ENCODE peak calls at places on chromosome 18, in nine cellular contexts. X is cardiac muscle cell; V is T47D; N is activated CD8-positive, alpha-beta memory T cell treated with anti-CD3 and anti-CD28 coated beads for 24 hours; R is stimulated activated CD8-positive, alpha-beta memory T cell treated with anti-CD3 and anti-CD28 coated beads, Interleukin-2, amount 100 ng/mL, for 1 hour; D is transverse colon; Z is SK-N-SH; F is frontal cortex; A is central memory CD4-positive, alpha-beta T cell. W is an unnamed sample.

GRCh38 chr18:74965682-74966081 is 243.3 kb downstream of the PTGR3 start:
- DNase-seq in Z (no peak), X (no peak), N (no peak), R (no peak), D (no peak), V (no peak), F (no peak), A (no peak), W (no peak)

GRCh38 chr18:23967321-23968089 is 47.0 kb upstream of the TTC39C start:
- DNase-seq in R (no peak), F (no peak), Z (no peak), X (no peak), D (no peak), N (peak; percentile 67), V (no peak), A (no peak), W (no peak)

GRCh38 chr18:58990720-58991119 is 126.0 kb downstream of the ZNF532 start:
- DNase-seq in Z (no peak), D (no peak), N (no peak), R (no peak), V (no peak), X (no peak), F (no peak), A (no peak), W (no peak)

GRCh38 chr18:63181706-63182105 is 137.9 kb downstream of the BCL2 start:
- DNase-seq in R (no peak), D (no peak), A (no peak), Z (no peak), V (no peak), F (no peak), N (no peak), X (no peak), W (no peak)

GRCh38 chr18:72161686-72162085 is 382.5 kb downstream of the CBLN2 start:
- DNase-seq in F (no peak), N (no peak), D (no peak), A (no peak), X (peak; percentile 3), R (no peak), Z (no peak), V (no peak), W (no peak)

GRCh38 chr18:56869189-56869777 is 218.1 kb downstream of the WDR7 start:
- DNase-seq in X (peak; percentile 56), F (no peak), A (peak; percentile 3), Z (peak; percentile 33), V (peak; percentile 63), D (no peak), R (no peak), N (no peak), W (no peak)

GRCh38 chr18:75507636-75508035 is 80.1 kb upstream of the SMIM21 start:
- DNase-seq in D (no peak), V (no peak), Z (no peak), X (no peak), R (no peak), A (no peak), F (no peak), N (no peak), W (no peak)

GRCh38 chr18:73461780-73462059 is 593.9 kb upstream of the NETO1 start:
- DNase-seq in R (no peak), Z (no peak), X (no peak), V (no peak), N (no peak), D (no peak), A (no peak), F (no peak), W (no peak)

GRCh38 chr18:10559566-10560456 is 34.0 kb downstream of the NAPG start:
- DNase-seq in A (no peak), D (no peak), X (no peak), F (no peak), V (no peak), Z (peak; percentile 47), N (peak; percentile 61), R (no peak), W (peak; percentile 21)

GRCh38 chr18:62850619-62851306 is 135.4 kb downstream of the PHLPP1 start:
- DNase-seq in V (no peak), F (no peak), D (no peak), A (no peak), N (no peak), R (no peak), Z (no peak), X (no peak), W (no peak)

GRCh38 chr18:9008709-9009635 is 93.5 kb upstream of the NDUFV2 start:
- DNase-seq in R (no peak), X (no peak), Z (peak; percentile 40), N (no peak), V (no peak), D (no peak), A (no peak), F (no peak), W (no peak)

GRCh38 chr18:75656035-75656434 is 228.5 kb upstream of the SMIM21 start:
- DNase-seq in Z (no peak), D (no peak), V (no peak), N (no peak), A (no peak), F (no peak), X (no peak), R (no peak), W (no peak)

GRCh38 chr18:74541703-74542555 is 7.6 kb downstream of the CNDP1 start:
- DNase-seq in N (peak; percentile 44), D (peak; percentile 48), A (no peak), Z (no peak), F (no peak), X (no peak), R (no peak), V (peak; percentile 44), W (no peak)

GRCh38 chr18:63994783-63995399 is 25.0 kb downstream of the SERPINB8 start:
- DNase-seq in F (peak; percentile 45), N (peak; percentile 68), X (peak; percentile 59), D (peak; percentile 40), V (peak; percentile 66), R (peak; percentile 5), A (peak; percentile 19), Z (peak; percentile 72), W (no peak)

GRCh38 chr18:70931942-70932814 is 643.3 kb downstream of the SOCS6 start:
- DNase-seq in A (no peak), R (no peak), Z (peak; percentile 24), V (peak; percentile 46), N (no peak), F (peak; percentile 18), X (peak; percentile 48), D (no peak), W (no peak)

GRCh38 chr18:31684279-31685096 is at the start of gene B4GALT6:
- DNase-seq in N (peak; percentile 62), A (no peak), V (peak; percentile 9), D (peak; percentile 33), F (peak; percentile 39), X (peak; percentile 75), Z (peak; percentile 83), R (no peak), W (peak; percentile 48)

GRCh38 chr18:53941601-53942335 is 282.7 kb downstream of the MBD2 start:
- DNase-seq in F (no peak), N (no peak), Z (no peak), X (no peak), D (no peak), A (no peak), R (no peak), V (peak; percentile 16), W (no peak)

GRCh38 chr18:42178381-42179080 is 223.5 kb downstream of the PIK3C3 start:
- DNase-seq in A (no peak), V (no peak), Z (no peak), X (no peak), D (no peak), N (no peak), F (no peak), R (no peak), W (no peak)

GRCh38 chr18:66995270-66995669 is 391.4 kb upstream of the CDH19 start:
- DNase-seq in N (no peak), F (no peak), V (no peak), A (no peak), X (no peak), D (no peak), Z (no peak), R (no peak), W (no peak)

GRCh38 chr18:12255626-12256026 is 1.5 kb downstream of the CIDEA start:
- DNase-seq in Z (no peak), R (no peak), F (no peak), X (no peak), N (no peak), A (no peak), V (peak; percentile 45), D (no peak), W (peak; percentile 18)

GRCh38 chr18:49863769-49864615 is 50.7 kb upstream of the ACAA2 start:
- DNase-seq in F (no peak), A (no peak), X (no peak), V (no peak), N (no peak), R (no peak), D (no peak), Z (no peak), W (no peak)

GRCh38 chr18:59927246-59927825 is 27.5 kb downstream of the PMAIP1 start:
- DNase-seq in X (no peak), D (no peak), R (no peak), A (no peak), N (no peak), V (no peak), Z (no peak), F (no peak), W (no peak)

GRCh38 chr18:62324917-62325805 is at the start of gene TNFRSF11A:
- DNase-seq in N (peak; percentile 86), R (no peak), D (peak; percentile 83), A (peak; percentile 63), Z (peak; percentile 88), F (peak; percentile 64), V (peak; percentile 54), X (peak; percentile 78), W (peak; percentile 58)

GRCh38 chr18:13300029-13300428 is 81.5 kb downstream of the LDLRAD4 start:
- DNase-seq in V (no peak), Z (peak; percentile 44), X (no peak), N (no peak), R (no peak), A (no peak), F (no peak), D (no peak), W (no peak)